ENCODE peak calls at places on chromosomes 5 and 9, in eight cellular contexts. A is tibial nerve, Q is cardiac muscle cell, T is right lobe of liver, R is heart right ventricle, X is hepatocyte, J is body of pancreas, N is HCT116. C is an unnamed sample.
A peak's percentile ranks its signal among the peaks of the same experiment; 100 is the strongest.

GRCh38 chr5:10457682-10458574 is 16.2 kb downstream of the ROPN1L start:
- DNase-seq in Q (peak; percentile 37), J (no peak), N (no peak), T (peak; percentile 38), R (peak; percentile 34), A (no peak), X (no peak), C (no peak)

GRCh38 chr5:178291969-178292825 is 59.6 kb upstream of the PHYKPL start:
- DNase-seq in T (peak; percentile 12), A (no peak), Q (no peak), R (no peak), N (no peak), X (no peak), J (no peak), C (no peak)

GRCh38 chr5:132274050-132274869 is 16.8 kb downstream of the PDLIM4 start:
- DNase-seq in T (no peak), A (no peak), Q (no peak), J (no peak), X (no peak), R (no peak), N (no peak), C (peak; percentile 81)

GRCh38 chr5:322942-323879 is 1.7 kb downstream of the AHRR start:
- DNase-seq in J (no peak), T (no peak), N (no peak), Q (no peak), A (no peak), X (no peak), R (no peak), C (no peak)

GRCh38 chr5:68465934-68466551 is 250.5 kb downstream of the PIK3R1 start:
- DNase-seq in R (no peak), X (no peak), A (no peak), J (no peak), N (no peak), Q (no peak), T (no peak), C (no peak)

GRCh38 chr9:132447346-132447745 is 37.3 kb downstream of the CFAP77 start:
- DNase-seq in T (no peak), A (no peak), Q (peak; percentile 31), R (no peak), N (no peak), J (no peak), X (no peak), C (no peak)

GRCh38 chr9:84136119-84136868 is 155.7 kb downstream of the RMI1 start:
- DNase-seq in J (no peak), A (no peak), R (no peak), Q (no peak), X (no peak), T (no peak), N (no peak), C (peak; percentile 78)

GRCh38 chr5:88355490-88356050 is 86.9 kb upstream of the TMEM161B start:
- DNase-seq in X (no peak), N (no peak), A (no peak), Q (no peak), R (no peak), J (no peak), T (no peak), C (no peak)

GRCh38 chr9:5839572-5839902 is 6.6 kb upstream of the ERMP1 start:
- DNase-seq in Q (no peak), T (no peak), N (no peak), X (no peak), A (no peak), R (no peak), J (no peak), C (no peak)

GRCh38 chr5:174801798-174802197 is 77.4 kb downstream of the MSX2 start:
- DNase-seq in N (no peak), Q (no peak), R (no peak), J (no peak), X (no peak), A (no peak), T (no peak), C (no peak)

GRCh38 chr9:128505414-128505765 is 871 bp downstream of the GLE1 start:
- DNase-seq in A (no peak), X (no peak), T (no peak), R (no peak), J (no peak), N (no peak), Q (no peak), C (no peak)

GRCh38 chr9:82295177-82295576 is 306.6 kb downstream of the SPATA31D1 start:
- DNase-seq in R (no peak), J (no peak), A (no peak), Q (no peak), X (no peak), T (no peak), N (no peak), C (no peak)

GRCh38 chr5:150386024-150386855 is 26.5 kb downstream of the CD74 start:
- DNase-seq in A (no peak), N (no peak), J (no peak), T (no peak), R (no peak), X (no peak), Q (no peak), C (no peak)

GRCh38 chr9:135062254-135062653 is 25.2 kb upstream of the OLFM1 start:
- DNase-seq in N (no peak), Q (no peak), R (no peak), X (no peak), A (no peak), J (no peak), T (no peak), C (no peak)

GRCh38 chr5:132138260-132138659 is 64.7 kb downstream of the CSF2 start:
- DNase-seq in Q (no peak), N (no peak), T (no peak), A (no peak), J (no peak), X (no peak), R (no peak), C (no peak)

GRCh38 chr9:124217839-124218437 is 39.8 kb upstream of the NEK6 start:
- DNase-seq in A (no peak), R (no peak), Q (no peak), J (no peak), N (no peak), T (no peak), X (no peak), C (no peak)

GRCh38 chr9:90309809-90310522 is 332.7 kb downstream of the DIRAS2 start:
- DNase-seq in X (peak; percentile 38), N (no peak), R (no peak), J (no peak), Q (no peak), A (no peak), T (no peak), C (peak; percentile 6)

GRCh38 chr5:111320953-111321352 is 96.8 kb downstream of the CAMK4 start:
- DNase-seq in X (no peak), Q (no peak), R (no peak), T (no peak), J (no peak), A (no peak), N (no peak), C (no peak)

GRCh38 chr9:98726735-98727134 is 18.0 kb upstream of the GABBR2 start:
- DNase-seq in X (peak; percentile 19), R (peak; percentile 43), J (no peak), Q (no peak), T (no peak), N (no peak), A (no peak), C (no peak)

GRCh38 chr9:95502248-95502647 is 14.5 kb downstream of the PTCH1 start:
- DNase-seq in T (no peak), N (no peak), X (no peak), R (no peak), A (no peak), J (no peak), Q (no peak), C (no peak)

DNA sequence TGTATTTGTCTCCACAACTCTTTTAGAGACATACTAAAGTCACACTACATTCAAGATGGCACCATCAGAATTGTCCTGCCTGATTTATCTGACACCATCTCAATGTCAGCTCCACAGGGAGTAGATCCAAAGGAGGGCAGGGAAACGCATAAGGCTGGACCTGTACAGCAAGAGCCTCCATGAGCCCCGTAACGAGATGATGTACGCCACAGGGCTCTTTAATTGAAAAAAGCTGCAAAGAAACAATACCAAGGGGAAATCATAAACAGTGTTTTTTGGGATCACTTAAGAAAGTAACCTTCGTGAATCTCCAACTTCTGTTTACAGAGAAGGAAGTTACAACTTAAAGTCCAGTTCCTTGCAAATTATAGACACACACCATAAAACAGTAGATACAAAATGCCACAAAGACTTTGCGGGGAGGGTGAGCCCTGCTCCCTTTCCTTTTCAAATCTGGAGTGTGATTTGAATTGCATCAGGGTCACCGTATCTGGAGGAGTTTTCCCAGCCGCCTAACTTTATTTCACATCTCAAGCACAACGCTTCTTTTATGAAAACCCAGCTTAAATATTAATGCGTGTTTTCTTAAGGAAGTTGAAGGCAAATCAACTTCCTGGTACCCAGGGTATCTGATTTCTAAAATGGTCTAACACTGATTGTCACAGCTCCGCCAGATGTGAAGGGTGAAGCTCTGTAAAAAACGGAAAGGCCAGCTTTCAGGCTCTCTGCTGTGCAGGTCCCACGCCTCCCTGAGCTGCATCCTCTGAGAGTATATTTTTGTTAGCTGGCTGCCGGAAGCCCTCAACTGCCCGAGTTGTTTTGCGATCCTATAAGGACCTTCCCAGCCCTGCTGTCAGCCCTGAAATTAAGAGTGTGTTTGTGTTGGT is 88.9 kb downstream of the EBF1 start:
- DNase-seq in N (no peak), A (no peak), T (no peak), R (peak; percentile 57), J (no peak), X (no peak), Q (no peak), C (no peak)
- H3K4me3 ChIP-seq in N (no peak overlapping the region), A (no peak overlapping the region), T (no peak overlapping the region), R (peak overlapping the region; percentile 34), J (no peak overlapping the region), X (no peak overlapping the region), Q (no peak overlapping the region), C (no peak overlapping the region)

GRCh38 chr9:120876842-120877240 is at the start of gene PHF19:
- DNase-seq in R (peak; percentile 33), N (no peak), J (no peak), X (no peak), Q (no peak), A (no peak), T (peak; percentile 37), C (no peak)
- H3K4me1 ChIP-seq in R (peaks cover 18% of the 10 kb centered on the region), N (peaks cover 60% of the 10 kb centered on the region), J (peaks cover 19% of the 10 kb centered on the region), X (peaks cover 50% of the 10 kb centered on the region), Q (no peaks in the 10 kb centered on the region), A (no peaks in the 10 kb centered on the region), T (peaks cover 3% of the 10 kb centered on the region), C (peaks cover 5% of the 10 kb centered on the region)

DNA sequence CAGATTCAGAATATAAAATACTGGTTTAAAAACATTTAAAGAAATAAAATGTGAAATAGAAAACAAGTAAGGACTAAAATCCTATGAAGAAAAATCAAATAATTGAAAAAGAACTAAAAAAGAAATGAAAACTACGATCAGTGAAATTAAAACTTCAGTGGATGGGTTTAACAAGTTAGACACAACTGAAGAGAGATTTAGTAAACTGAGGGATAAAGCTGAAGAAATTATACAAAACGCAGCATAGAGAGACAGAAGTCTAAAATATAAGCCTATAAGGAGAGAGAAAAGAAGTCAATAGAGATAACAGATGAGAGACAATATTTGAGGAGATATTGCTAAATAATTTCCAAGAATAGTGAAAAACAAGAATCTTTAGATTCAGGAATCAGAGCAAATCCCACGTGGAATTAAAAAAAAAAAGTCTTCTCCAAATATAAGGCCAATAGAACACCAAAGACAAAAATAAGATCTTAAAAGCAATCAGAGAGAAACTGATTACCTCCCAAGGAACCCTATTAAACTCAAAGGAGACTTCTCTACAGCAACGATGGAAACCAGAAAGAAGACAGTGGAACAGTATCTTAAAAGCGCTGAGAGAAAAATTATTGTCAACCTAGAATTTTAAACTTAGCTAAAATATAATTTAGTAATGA is 59.6 kb upstream of the ABL1 start:
- DNase-seq in Q (no peak), T (no peak), A (no peak), R (no peak), J (no peak), X (no peak), N (no peak), C (no peak)
- H3K4me3 ChIP-seq in Q (no peak overlapping the region), T (no peak overlapping the region), A (no peak overlapping the region), R (no peak overlapping the region), J (no peak overlapping the region), X (no peak overlapping the region), N (no peak overlapping the region), C (no peak overlapping the region)

GRCh38 chr5:36160617-36161016 is 8.7 kb downstream of the SKP2 start:
- DNase-seq in R (no peak), N (no peak), J (no peak), A (no peak), X (no peak), T (peak; percentile 21), Q (no peak), C (peak; percentile 35)
- H3K4me1 ChIP-seq in R (peaks cover 14% of the 10 kb centered on the region), N (no peaks in the 10 kb centered on the region), J (no peaks in the 10 kb centered on the region), A (no peaks in the 10 kb centered on the region), X (peaks cover 57% of the 10 kb centered on the region), T (peaks cover 34% of the 10 kb centered on the region), Q (peaks cover 26% of the 10 kb centered on the region), C (peaks cover 2% of the 10 kb centered on the region)

C was measured in small intestine.